ENCODE peak calls at places on chromosomes 4 and X, in ten cellular contexts. Z, R, T, C, L, I, O, F, Q and H are unnamed samples.

GRCh38 chr4:20682853-20683252 is 17.4 kb upstream of the PACRGL start:
- DNase-seq in Z (no peak), R (no peak), T (no peak), C (no peak), L (no peak), I (no peak), O (no peak), F (no peak), Q (no peak), H (no peak)

GRCh38 chr4:26930964-26931363 is 70.3 kb downstream of the STIM2 start:
- DNase-seq in Z (no peak), R (no peak), T (no peak), C (no peak), L (no peak), I (no peak), O (no peak), F (no peak), Q (no peak), H (no peak)

GRCh38 chr4:143586080-143586479 is 72.6 kb downstream of the SMARCA5 start:
- DNase-seq in Z (no peak), R (no peak), T (no peak), C (no peak), L (no peak), I (no peak), O (no peak), F (no peak), Q (no peak), H (no peak)

GRCh38 chrX:41382699-41383645 is 49.0 kb downstream of the DDX3X start:
- DNase-seq in Z (no peak), R (no peak), T (no peak), C (no peak), L (peak; percentile 28), I (no peak), O (no peak), F (peak; percentile 95), Q (no peak), H (no peak)

GRCh38 chrX:8783100-8784098 is 17.8 kb downstream of the FAM9A start:
- DNase-seq in Z (no peak), R (no peak), T (peak; percentile 33), C (no peak), L (peak; percentile 5), I (peak; percentile 6), O (no peak), F (no peak), Q (no peak), H (peak; percentile 39)

GRCh38 chrX:114051667-114052315 is 532.1 kb upstream of the HTR2C start:
- DNase-seq in Z (no peak), R (no peak), T (no peak), C (no peak), L (no peak), I (no peak), O (no peak), F (no peak), Q (no peak), H (no peak)

GRCh38 chr4:110616162-110617062 is 6.5 kb downstream of the PITX2 start:
- DNase-seq in Z (no peak), R (no peak), T (no peak), C (no peak), L (no peak), I (no peak), O (no peak), F (no peak), Q (no peak), H (no peak)

GRCh38 chrX:135688137-135688536 is 25.3 kb upstream of the CT45A1 start:
- DNase-seq in Z (no peak), R (no peak), T (peak; percentile 5), C (no peak), L (no peak), I (no peak), O (no peak), F (no peak), Q (no peak), H (no peak)

GRCh38 chrX:106168107-106168506 is at the start of gene PWWP3B:
- DNase-seq in Z (no peak), R (no peak), T (no peak), C (no peak), L (peak; percentile 68), I (no peak), O (no peak), F (no peak), Q (peak; percentile 51), H (peak; percentile 65)

GRCh38 chrX:102154218-102154860 is 1.4 kb downstream of the BEX5 start:
- DNase-seq in Z (no peak), R (no peak), T (peak; percentile 6), C (no peak), L (no peak), I (no peak), O (no peak), F (peak; percentile 17), Q (no peak), H (no peak)